ENCODE peak calls at places on chromosomes 5 and 9, in eight cellular contexts. One of them, this sample, is unnamed.

GRCh38 chr9:137235424-137236237 is 4.9 kb downstream of the SLC34A3 start:
- DNase-seq in type B pancreatic cell: no peak
- DNase-seq in amygdala: no peak
- DNase-seq in AG09309: no peak
- DNase-seq in activated T-helper 1 cell treated with Interleukin-2 at 50 U/mL for 16 hours: no peak
- DNase-seq in mesothelial cell of epicardium: no peak
- DNase-seq in K562: no peak
- DNase-seq in NCI-H1417 treated with DMSO at 0.1 percent for 48 hours: no peak
- DNase-seq in this sample: no peak

GRCh38 chr5:140043508-140043872 is 391 bp upstream of the NRG2 start:
- DNase-seq in amygdala: peak
- DNase-seq in NCI-H1417 treated with DMSO at 0.1 percent for 48 hours: no peak
- DNase-seq in AG09309: no peak
- DNase-seq in activated T-helper 1 cell treated with Interleukin-2 at 50 U/mL for 16 hours: no peak
- DNase-seq in type B pancreatic cell: no peak
- DNase-seq in mesothelial cell of epicardium: peak
- DNase-seq in K562: peak
- DNase-seq in this sample: no peak

GRCh38 chr9:108755979-108756378 is 99.8 kb downstream of the ACTL7B start:
- DNase-seq in amygdala: no peak
- DNase-seq in activated T-helper 1 cell treated with Interleukin-2 at 50 U/mL for 16 hours: no peak
- DNase-seq in mesothelial cell of epicardium: no peak
- DNase-seq in type B pancreatic cell: no peak
- DNase-seq in AG09309: no peak
- DNase-seq in NCI-H1417 treated with DMSO at 0.1 percent for 48 hours: no peak
- DNase-seq in K562: no peak
- DNase-seq in this sample: no peak

GRCh38 chr5:77642915-77643653 is 4.6 kb upstream of the OTP start:
- DNase-seq in type B pancreatic cell: no peak
- DNase-seq in NCI-H1417 treated with DMSO at 0.1 percent for 48 hours: no peak
- DNase-seq in AG09309: no peak
- DNase-seq in K562: no peak
- DNase-seq in mesothelial cell of epicardium: no peak
- DNase-seq in activated T-helper 1 cell treated with Interleukin-2 at 50 U/mL for 16 hours: no peak
- DNase-seq in amygdala: no peak
- DNase-seq in this sample: no peak

GRCh38 chr9:128337972-128338371 is 2.4 kb upstream of the SLC27A4 start:
- DNase-seq in mesothelial cell of epicardium: no peak
- DNase-seq in K562: no peak
- DNase-seq in amygdala: no peak
- DNase-seq in activated T-helper 1 cell treated with Interleukin-2 at 50 U/mL for 16 hours: no peak
- DNase-seq in AG09309: no peak
- DNase-seq in type B pancreatic cell: no peak
- DNase-seq in NCI-H1417 treated with DMSO at 0.1 percent for 48 hours: no peak
- DNase-seq in this sample: no peak

GRCh38 chr9:20649381-20649780 is 27.1 kb upstream of the MLLT3 start:
- DNase-seq in amygdala: no peak
- DNase-seq in type B pancreatic cell: no peak
- DNase-seq in K562: no peak
- DNase-seq in NCI-H1417 treated with DMSO at 0.1 percent for 48 hours: no peak
- DNase-seq in activated T-helper 1 cell treated with Interleukin-2 at 50 U/mL for 16 hours: no peak
- DNase-seq in AG09309: no peak
- DNase-seq in mesothelial cell of epicardium: no peak
- DNase-seq in this sample: no peak

GRCh38 chr9:86517475-86517874 is 163.3 kb upstream of the TUT7 start:
- DNase-seq in AG09309: no peak
- DNase-seq in K562: no peak
- DNase-seq in NCI-H1417 treated with DMSO at 0.1 percent for 48 hours: no peak
- DNase-seq in activated T-helper 1 cell treated with Interleukin-2 at 50 U/mL for 16 hours: no peak
- DNase-seq in type B pancreatic cell: no peak
- DNase-seq in amygdala: no peak
- DNase-seq in mesothelial cell of epicardium: no peak
- DNase-seq in this sample: no peak

GRCh38 chr9:113705306-113705937 is 170.7 kb upstream of the ZNF618 start:
- DNase-seq in K562: no peak
- DNase-seq in amygdala: no peak
- DNase-seq in activated T-helper 1 cell treated with Interleukin-2 at 50 U/mL for 16 hours: no peak
- DNase-seq in NCI-H1417 treated with DMSO at 0.1 percent for 48 hours: no peak
- DNase-seq in AG09309: no peak
- DNase-seq in mesothelial cell of epicardium: no peak
- DNase-seq in type B pancreatic cell: no peak
- DNase-seq in this sample: no peak

GRCh38 chr5:55232194-55232984 is 1.0 kb downstream of the CCNO start:
- DNase-seq in K562: no peak
- DNase-seq in amygdala: no peak
- DNase-seq in AG09309: no peak
- DNase-seq in NCI-H1417 treated with DMSO at 0.1 percent for 48 hours: no peak
- DNase-seq in mesothelial cell of epicardium: no peak
- DNase-seq in type B pancreatic cell: no peak
- DNase-seq in activated T-helper 1 cell treated with Interleukin-2 at 50 U/mL for 16 hours: no peak
- DNase-seq in this sample: no peak

GRCh38 chr5:174273325-174273724 is 227.8 kb downstream of the NSG2 start:
- DNase-seq in K562: no peak
- DNase-seq in NCI-H1417 treated with DMSO at 0.1 percent for 48 hours: no peak
- DNase-seq in mesothelial cell of epicardium: no peak
- DNase-seq in activated T-helper 1 cell treated with Interleukin-2 at 50 U/mL for 16 hours: no peak
- DNase-seq in AG09309: no peak
- DNase-seq in amygdala: no peak
- DNase-seq in type B pancreatic cell: no peak
- DNase-seq in this sample: no peak

GRCh38 chr9:100129772-100130171 is 30.7 kb downstream of the INVS start:
- DNase-seq in amygdala: no peak
- DNase-seq in mesothelial cell of epicardium: no peak
- DNase-seq in type B pancreatic cell: no peak
- DNase-seq in NCI-H1417 treated with DMSO at 0.1 percent for 48 hours: no peak
- DNase-seq in AG09309: no peak
- DNase-seq in activated T-helper 1 cell treated with Interleukin-2 at 50 U/mL for 16 hours: no peak
- DNase-seq in K562: no peak
- DNase-seq in this sample: no peak

GRCh38 chr9:87148391-87149237 is 201.3 kb upstream of the GAS1 start:
- DNase-seq in amygdala: peak
- DNase-seq in type B pancreatic cell: peak
- DNase-seq in NCI-H1417 treated with DMSO at 0.1 percent for 48 hours: no peak
- DNase-seq in K562: peak
- DNase-seq in mesothelial cell of epicardium: peak
- DNase-seq in activated T-helper 1 cell treated with Interleukin-2 at 50 U/mL for 16 hours: no peak
- DNase-seq in AG09309: no peak
- DNase-seq in this sample: no peak

GRCh38 chr9:93646640-93647178 is 70.3 kb downstream of the PHF2 start:
- DNase-seq in amygdala: no peak
- DNase-seq in NCI-H1417 treated with DMSO at 0.1 percent for 48 hours: no peak
- DNase-seq in activated T-helper 1 cell treated with Interleukin-2 at 50 U/mL for 16 hours: no peak
- DNase-seq in K562: no peak
- DNase-seq in type B pancreatic cell: peak
- DNase-seq in AG09309: no peak
- DNase-seq in mesothelial cell of epicardium: peak
- DNase-seq in this sample: no peak

GRCh38 chr5:134142806-134143205 is 28.3 kb downstream of the TCF7 start:
- DNase-seq in K562: no peak
- DNase-seq in mesothelial cell of epicardium: peak
- DNase-seq in activated T-helper 1 cell treated with Interleukin-2 at 50 U/mL for 16 hours: no peak
- DNase-seq in NCI-H1417 treated with DMSO at 0.1 percent for 48 hours: no peak
- DNase-seq in type B pancreatic cell: peak
- DNase-seq in AG09309: no peak
- DNase-seq in amygdala: no peak
- DNase-seq in this sample: no peak

GRCh38 chr9:36623280-36623679 is 50.6 kb downstream of the MELK start:
- DNase-seq in activated T-helper 1 cell treated with Interleukin-2 at 50 U/mL for 16 hours: no peak
- DNase-seq in NCI-H1417 treated with DMSO at 0.1 percent for 48 hours: no peak
- DNase-seq in amygdala: no peak
- DNase-seq in K562: no peak
- DNase-seq in mesothelial cell of epicardium: no peak
- DNase-seq in type B pancreatic cell: no peak
- DNase-seq in AG09309: no peak
- DNase-seq in this sample: no peak

GRCh38 chr9:88216132-88216995 is 78.1 kb upstream of the SPATA31C2 start:
- DNase-seq in activated T-helper 1 cell treated with Interleukin-2 at 50 U/mL for 16 hours: no peak
- DNase-seq in K562: no peak
- DNase-seq in NCI-H1417 treated with DMSO at 0.1 percent for 48 hours: no peak
- DNase-seq in mesothelial cell of epicardium: no peak
- DNase-seq in type B pancreatic cell: no peak
- DNase-seq in AG09309: no peak
- DNase-seq in amygdala: no peak
- DNase-seq in this sample: no peak

GRCh38 chr5:80225189-80225588 is 30.7 kb downstream of the SERINC5 start:
- DNase-seq in type B pancreatic cell: no peak
- DNase-seq in activated T-helper 1 cell treated with Interleukin-2 at 50 U/mL for 16 hours: no peak
- DNase-seq in AG09309: no peak
- DNase-seq in mesothelial cell of epicardium: no peak
- DNase-seq in NCI-H1417 treated with DMSO at 0.1 percent for 48 hours: no peak
- DNase-seq in K562: no peak
- DNase-seq in amygdala: no peak
- DNase-seq in this sample: no peak

GRCh38 chr5:33774323-33774722 is 117.5 kb downstream of the ADAMTS12 start:
- DNase-seq in type B pancreatic cell: no peak
- DNase-seq in amygdala: no peak
- DNase-seq in mesothelial cell of epicardium: no peak
- DNase-seq in AG09309: no peak
- DNase-seq in NCI-H1417 treated with DMSO at 0.1 percent for 48 hours: no peak
- DNase-seq in K562: no peak
- DNase-seq in activated T-helper 1 cell treated with Interleukin-2 at 50 U/mL for 16 hours: no peak
- DNase-seq in this sample: no peak

GRCh38 chr5:54580997-54581741 is 63.6 kb downstream of the SNX18 start:
- DNase-seq in AG09309: peak
- DNase-seq in K562: no peak
- DNase-seq in NCI-H1417 treated with DMSO at 0.1 percent for 48 hours: no peak
- DNase-seq in amygdala: no peak
- DNase-seq in mesothelial cell of epicardium: no peak
- DNase-seq in type B pancreatic cell: no peak
- DNase-seq in activated T-helper 1 cell treated with Interleukin-2 at 50 U/mL for 16 hours: no peak
- DNase-seq in this sample: no peak

GRCh38 chr5:135493406-135494180 is 41.4 kb upstream of the TIFAB start:
- DNase-seq in AG09309: peak
- DNase-seq in amygdala: no peak
- DNase-seq in mesothelial cell of epicardium: no peak
- DNase-seq in activated T-helper 1 cell treated with Interleukin-2 at 50 U/mL for 16 hours: no peak
- DNase-seq in type B pancreatic cell: peak
- DNase-seq in K562: no peak
- DNase-seq in NCI-H1417 treated with DMSO at 0.1 percent for 48 hours: no peak
- DNase-seq in this sample: no peak

GRCh38 chr5:179588166-179588565 is 35.3 kb downstream of the HNRNPH1 start:
- DNase-seq in mesothelial cell of epicardium: no peak
- DNase-seq in type B pancreatic cell: no peak
- DNase-seq in activated T-helper 1 cell treated with Interleukin-2 at 50 U/mL for 16 hours: no peak
- DNase-seq in amygdala: no peak
- DNase-seq in AG09309: no peak
- DNase-seq in K562: no peak
- DNase-seq in NCI-H1417 treated with DMSO at 0.1 percent for 48 hours: no peak
- DNase-seq in this sample: no peak

GRCh38 chr9:95511232-95511951 is 5.4 kb downstream of the PTCH1 start:
- DNase-seq in amygdala: peak
- DNase-seq in K562: no peak
- DNase-seq in AG09309: no peak
- DNase-seq in NCI-H1417 treated with DMSO at 0.1 percent for 48 hours: peak
- DNase-seq in type B pancreatic cell: no peak
- DNase-seq in activated T-helper 1 cell treated with Interleukin-2 at 50 U/mL for 16 hours: no peak
- DNase-seq in mesothelial cell of epicardium: no peak
- DNase-seq in this sample: peak

GRCh38 chr9:98807811-98808195 is 333 bp downstream of the GALNT12 start:
- DNase-seq in NCI-H1417 treated with DMSO at 0.1 percent for 48 hours: no peak
- DNase-seq in K562: peak
- DNase-seq in AG09309: no peak
- DNase-seq in activated T-helper 1 cell treated with Interleukin-2 at 50 U/mL for 16 hours: no peak
- DNase-seq in type B pancreatic cell: no peak
- DNase-seq in amygdala: no peak
- DNase-seq in mesothelial cell of epicardium: no peak
- DNase-seq in this sample: no peak

GRCh38 chr5:95401601-95402000 is 10.4 kb downstream of the FAM81B start:
- DNase-seq in activated T-helper 1 cell treated with Interleukin-2 at 50 U/mL for 16 hours: no peak
- DNase-seq in mesothelial cell of epicardium: no peak
- DNase-seq in NCI-H1417 treated with DMSO at 0.1 percent for 48 hours: no peak
- DNase-seq in amygdala: no peak
- DNase-seq in AG09309: no peak
- DNase-seq in type B pancreatic cell: no peak
- DNase-seq in K562: no peak
- DNase-seq in this sample: no peak

GRCh38 chr5:28281381-28281780 is 1243.0 kb upstream of the CDH9 start:
- DNase-seq in activated T-helper 1 cell treated with Interleukin-2 at 50 U/mL for 16 hours: no peak
- DNase-seq in amygdala: no peak
- DNase-seq in NCI-H1417 treated with DMSO at 0.1 percent for 48 hours: no peak
- DNase-seq in AG09309: no peak
- DNase-seq in K562: no peak
- DNase-seq in mesothelial cell of epicardium: no peak
- DNase-seq in type B pancreatic cell: no peak
- DNase-seq in this sample: no peak

GRCh38 chr5:108529381-108529780 is 147.5 kb upstream of the FBXL17 start:
- DNase-seq in mesothelial cell of epicardium: no peak
- DNase-seq in AG09309: no peak
- DNase-seq in NCI-H1417 treated with DMSO at 0.1 percent for 48 hours: no peak
- DNase-seq in K562: no peak
- DNase-seq in type B pancreatic cell: no peak
- DNase-seq in amygdala: no peak
- DNase-seq in activated T-helper 1 cell treated with Interleukin-2 at 50 U/mL for 16 hours: no peak
- DNase-seq in this sample: no peak

GRCh38 chr5:75265731-75266130 is 29.1 kb upstream of the ANKRD31 start:
- DNase-seq in NCI-H1417 treated with DMSO at 0.1 percent for 48 hours: no peak
- DNase-seq in type B pancreatic cell: no peak
- DNase-seq in K562: peak
- DNase-seq in AG09309: peak
- DNase-seq in amygdala: no peak
- DNase-seq in activated T-helper 1 cell treated with Interleukin-2 at 50 U/mL for 16 hours: no peak
- DNase-seq in mesothelial cell of epicardium: no peak
- DNase-seq in this sample: no peak

This sample was measured in effector memory CD4-positive, alpha-beta T cell.